ENCODE peak calls at places on chromosomes 1 and 21, in nine cellular contexts. C is MCF 10A; L is HT-29; P is AG08395; Y is A549; Z is amniotic stem cell; X is activated CD8-positive, alpha-beta memory T cell treated with anti-CD3 and anti-CD28 coated beads, Interleukin-2, amount 10 ng/mL, durations not matched to agents 7 days and 5 days; T is AG20443; M is A172. J is an unnamed sample.
A peak's percentile ranks its signal among the peaks of the same experiment; 100 is the strongest.

GRCh38 chr1:42658880-42659337 is 686 bp downstream of the PPIH start:
- DNase-seq in C (no peak), L (peak; percentile 50), P (peak; percentile 10), Y (no peak), Z (no peak), X (no peak), T (peak; percentile 25), M (peak; percentile 12), J (peak; percentile 38)

GRCh38 chr1:99481391-99481996 is 164.4 kb upstream of the PALMD start:
- DNase-seq in C (peak; percentile 72), L (peak; percentile 73), P (peak; percentile 56), Y (peak; percentile 2), Z (peak; percentile 45), X (no peak), T (peak; percentile 50), M (peak; percentile 25), J (no peak)

GRCh38 chr1:193827516-193827915 is 641.1 kb upstream of the B3GALT2 start:
- DNase-seq in C (no peak), L (no peak), P (no peak), Y (no peak), Z (no peak), X (no peak), T (no peak), M (no peak), J (no peak)

GRCh38 chr1:38221006-38221649 is 174.5 kb upstream of the POU3F1 start:
- DNase-seq in C (no peak), L (no peak), P (peak; percentile 95), Y (no peak), Z (peak; percentile 52), X (no peak), T (peak; percentile 94), M (peak; percentile 38), J (peak; percentile 72)

GRCh38 chr21:41480086-41480690 is 27.8 kb downstream of the TMPRSS2 start:
- DNase-seq in C (no peak), L (no peak), P (no peak), Y (no peak), Z (no peak), X (no peak), T (no peak), M (no peak), J (no peak)

GRCh38 chr1:64834734-64835133 is 89.9 kb downstream of the RAVER2 start:
- DNase-seq in C (peak; percentile 14), L (no peak), P (peak; percentile 65), Y (no peak), Z (peak; percentile 31), X (no peak), T (peak; percentile 62), M (peak; percentile 12), J (peak; percentile 35)

GRCh38 chr1:232018512-232019340 is 392.1 kb downstream of the DISC1 start:
- DNase-seq in C (no peak), L (no peak), P (peak; percentile 15), Y (no peak), Z (no peak), X (no peak), T (peak; percentile 18), M (no peak), J (no peak)

GRCh38 chr1:245337829-245338484 is 183.2 kb downstream of the KIF26B start:
- DNase-seq in C (no peak), L (no peak), P (no peak), Y (no peak), Z (no peak), X (no peak), T (no peak), M (no peak), J (no peak)

GRCh38 chr1:204637985-204638356 is 47.6 kb downstream of the LRRN2 start:
- DNase-seq in C (no peak), L (no peak), P (peak; percentile 27), Y (no peak), Z (no peak), X (no peak), T (peak; percentile 51), M (no peak), J (no peak)

GRCh38 chr21:37565530-37566223 is 199.1 kb downstream of the DYRK1A start:
- DNase-seq in C (peak; percentile 14), L (peak; percentile 29), P (peak; percentile 36), Y (no peak), Z (no peak), X (peak; percentile 23), T (no peak), M (peak; percentile 79), J (no peak)

GRCh38 chr1:171858701-171859100 is 17.4 kb downstream of the DNM3 start:
- DNase-seq in C (no peak), L (no peak), P (no peak), Y (no peak), Z (no peak), X (no peak), T (no peak), M (no peak), J (no peak)

GRCh38 chr1:218665216-218665615 is 320.1 kb downstream of the TGFB2 start:
- DNase-seq in C (peak; percentile 76), L (peak; percentile 62), P (peak; percentile 59), Y (peak; percentile 53), Z (no peak), X (no peak), T (peak; percentile 81), M (peak; percentile 83), J (no peak)

GRCh38 chr21:46345861-46346260 is 21.9 kb downstream of the PCNT start:
- DNase-seq in C (no peak), L (no peak), P (no peak), Y (no peak), Z (no peak), X (no peak), T (no peak), M (no peak), J (no peak)

J was measured in foreskin keratinocyte.